ENCODE peak calls at places on chromosomes 3 and 15, in eight cellular contexts. D, A, G, Q, L, T, C and F are unnamed samples.

GRCh38 chr3:72818915-72819314 is 29.3 kb downstream of the SHQ1 start:
- DNase-seq in D (no peak), A (peak; percentile 56), G (no peak), Q (no peak), L (no peak), T (no peak), C (no peak), F (no peak)

GRCh38 chr3:184016820-184017671 is 638 bp downstream of the ABCC5 start:
- DNase-seq in D (peak; percentile 75), A (peak; percentile 67), G (peak; percentile 84), Q (peak; percentile 73), L (peak; percentile 28), T (peak; percentile 52), C (peak; percentile 72), F (peak; percentile 66)

GRCh38 chr3:165254812-165255211 is 58.6 kb upstream of the SLITRK3 start:
- DNase-seq in D (peak; percentile 30), A (peak; percentile 83), G (no peak), Q (no peak), L (no peak), T (no peak), C (no peak), F (no peak)

GRCh38 chr3:138082085-138082991 is 33.1 kb downstream of the DZIP1L start:
- DNase-seq in D (peak; percentile 48), A (peak; percentile 84), G (no peak), Q (no peak), L (no peak), T (no peak), C (no peak), F (peak; percentile 51)

GRCh38 chr3:158765518-158766205 is 33.4 kb upstream of the RARRES1 start:
- DNase-seq in D (no peak), A (peak; percentile 59), G (no peak), Q (no peak), L (no peak), T (no peak), C (no peak), F (no peak)

GRCh38 chr15:68818671-68819450 is 1.8 kb downstream of the ANP32A start:
- DNase-seq in D (peak; percentile 33), A (peak; percentile 57), G (peak; percentile 77), Q (peak; percentile 80), L (peak; percentile 30), T (no peak), C (no peak), F (no peak)

GRCh38 chr3:36843065-36844051 is 79.0 kb upstream of the DCLK3 start:
- DNase-seq in D (peak; percentile 39), A (peak; percentile 38), G (peak; percentile 74), Q (no peak), L (peak; percentile 9), T (peak; percentile 18), C (no peak), F (peak; percentile 48)

GRCh38 chr3:186200746-186201145 is 91.9 kb upstream of the ETV5 start:
- DNase-seq in D (no peak), A (no peak), G (peak; percentile 95), Q (no peak), L (no peak), T (no peak), C (no peak), F (no peak)

GRCh38 chr15:69941931-69942471 is 155.7 kb downstream of the TLE3 start:
- DNase-seq in D (no peak), A (no peak), G (no peak), Q (no peak), L (no peak), T (no peak), C (no peak), F (no peak)

GRCh38 chr3:174436367-174436766 is 422.8 kb upstream of the NAALADL2 start:
- DNase-seq in D (no peak), A (no peak), G (no peak), Q (no peak), L (no peak), T (no peak), C (no peak), F (no peak)